ENCODE peak calls at places on chromosomes 11 and 22, in four cellular contexts. One of them, this sample, is unnamed.

GRCh38 chr11:85682330-85683305 is 3.4 kb downstream of the CCDC89 start:
- DNase-seq in cardiac fibroblast: peak; percentile 68
- DNase-seq in astrocyte of the spinal cord: peak; percentile 52
- DNase-seq in GM12864: no peak
- DNase-seq in this sample: no peak

GRCh38 chr22:26922804-26923203 is 265.4 kb downstream of the MIAT start:
- DNase-seq in cardiac fibroblast: no peak
- DNase-seq in astrocyte of the spinal cord: no peak
- DNase-seq in GM12864: no peak
- DNase-seq in this sample: no peak

GRCh38 chr11:73227571-73228211 is 9.6 kb downstream of the P2RY2 start:
- DNase-seq in cardiac fibroblast: no peak
- DNase-seq in astrocyte of the spinal cord: no peak
- DNase-seq in GM12864: no peak
- DNase-seq in this sample: no peak

GRCh38 chr22:22558071-22558971 is 744 bp downstream of the PRAME start:
- DNase-seq in cardiac fibroblast: no peak
- DNase-seq in astrocyte of the spinal cord: no peak
- DNase-seq in GM12864: no peak
- DNase-seq in this sample: no peak

GRCh38 chr22:39349967-39350802 is at the start of gene SYNGR1:
- DNase-seq in cardiac fibroblast: no peak
- DNase-seq in astrocyte of the spinal cord: no peak
- DNase-seq in GM12864: no peak
- DNase-seq in this sample: no peak

GRCh38 chr22:49486225-49486624 is 341.4 kb downstream of the BRD1 start:
- DNase-seq in cardiac fibroblast: no peak
- DNase-seq in astrocyte of the spinal cord: no peak
- DNase-seq in GM12864: no peak
- DNase-seq in this sample: no peak

GRCh38 chr11:118003021-118003423 is 16.8 kb downstream of the IL10RA start:
- DNase-seq in cardiac fibroblast: no peak
- DNase-seq in astrocyte of the spinal cord: no peak
- DNase-seq in GM12864: no peak
- DNase-seq in this sample: no peak

GRCh38 chr22:46863794-46864193 is 101.3 kb downstream of the TBC1D22A start:
- DNase-seq in cardiac fibroblast: no peak
- DNase-seq in astrocyte of the spinal cord: no peak
- DNase-seq in GM12864: no peak
- DNase-seq in this sample: no peak

GRCh38 chr22:32204211-32204855 is 540 bp downstream of the RFPL2 start:
- DNase-seq in cardiac fibroblast: no peak
- DNase-seq in astrocyte of the spinal cord: no peak
- DNase-seq in GM12864: no peak
- DNase-seq in this sample: no peak

GRCh38 chr11:81869337-81870065 is 864.2 kb downstream of the FAM181B start:
- DNase-seq in cardiac fibroblast: no peak
- DNase-seq in astrocyte of the spinal cord: peak; percentile 48
- DNase-seq in GM12864: peak; percentile 94
- DNase-seq in this sample: no peak

GRCh38 chr11:57155838-57156583 is 25.7 kb upstream of the LRRC55 start:
- DNase-seq in cardiac fibroblast: no peak
- DNase-seq in astrocyte of the spinal cord: no peak
- DNase-seq in GM12864: no peak
- DNase-seq in this sample: no peak

GRCh38 chr22:46064236-46064965 is 85.9 kb upstream of the PPARA start:
- DNase-seq in cardiac fibroblast: no peak
- DNase-seq in astrocyte of the spinal cord: no peak
- DNase-seq in GM12864: no peak
- DNase-seq in this sample: no peak

GRCh38 chr22:29226246-29226981 is 20.7 kb downstream of the EMID1 start:
- DNase-seq in cardiac fibroblast: no peak
- DNase-seq in astrocyte of the spinal cord: no peak
- DNase-seq in GM12864: no peak
- DNase-seq in this sample: no peak

GRCh38 chr11:44611687-44612437 is 46.4 kb downstream of the CD82 start:
- DNase-seq in cardiac fibroblast: no peak
- DNase-seq in astrocyte of the spinal cord: no peak
- DNase-seq in GM12864: peak; percentile 68
- DNase-seq in this sample: no peak

GRCh38 chr11:1523077-1523476 is 36.5 kb upstream of the MOB2 start:
- DNase-seq in cardiac fibroblast: no peak
- DNase-seq in astrocyte of the spinal cord: no peak
- DNase-seq in GM12864: no peak
- DNase-seq in this sample: no peak

GRCh38 chr22:46907578-46908215 is 145.2 kb downstream of the TBC1D22A start:
- DNase-seq in cardiac fibroblast: no peak
- DNase-seq in astrocyte of the spinal cord: no peak
- DNase-seq in GM12864: no peak
- DNase-seq in this sample: no peak

GRCh38 chr22:10727393-10727792 is 4800.6 kb upstream of the OR11H1 start:
- DNase-seq in cardiac fibroblast: no peak
- DNase-seq in astrocyte of the spinal cord: no peak
- DNase-seq in GM12864: no peak
- DNase-seq in this sample: no peak

GRCh38 chr22:25930710-25931353 is 188.8 kb downstream of the MYO18B start:
- DNase-seq in cardiac fibroblast: no peak
- DNase-seq in astrocyte of the spinal cord: no peak
- DNase-seq in GM12864: no peak
- DNase-seq in this sample: no peak

GRCh38 chr11:76629133-76629852 is 41.3 kb downstream of the LRRC32 start:
- DNase-seq in cardiac fibroblast: peak; percentile 95
- DNase-seq in astrocyte of the spinal cord: peak; percentile 14
- DNase-seq in GM12864: peak; percentile 48
- DNase-seq in this sample: no peak

GRCh38 chr11:27282141-27282590 is 80.8 kb downstream of the CCDC34 start:
- DNase-seq in cardiac fibroblast: peak; percentile 92
- DNase-seq in astrocyte of the spinal cord: peak; percentile 99
- DNase-seq in GM12864: no peak
- DNase-seq in this sample: peak; percentile 95

GRCh38 chr11:132595711-132596111 is 936.6 kb downstream of the OPCML start:
- DNase-seq in cardiac fibroblast: peak; percentile 11
- DNase-seq in astrocyte of the spinal cord: peak; percentile 21
- DNase-seq in GM12864: no peak
- DNase-seq in this sample: no peak

GRCh38 chr11:78991681-78992080 is 417.0 kb upstream of the NARS2 start:
- DNase-seq in cardiac fibroblast: no peak
- DNase-seq in astrocyte of the spinal cord: no peak
- DNase-seq in GM12864: no peak
- DNase-seq in this sample: no peak

GRCh38 chr11:95925011-95925410 is 1.1 kb upstream of the MTMR2 start:
- DNase-seq in cardiac fibroblast: peak; percentile 45
- DNase-seq in astrocyte of the spinal cord: peak; percentile 37
- DNase-seq in GM12864: no peak
- DNase-seq in this sample: no peak

GRCh38 chr11:95923441-95923729 is 522 bp downstream of the MTMR2 start:
- DNase-seq in cardiac fibroblast: peak; percentile 17
- DNase-seq in astrocyte of the spinal cord: peak; percentile 23
- DNase-seq in GM12864: no peak
- DNase-seq in this sample: no peak

GRCh38 chr11:95924414-95924760 is 480 bp upstream of the MTMR2 start:
- DNase-seq in cardiac fibroblast: peak; percentile 64
- DNase-seq in astrocyte of the spinal cord: peak; percentile 43
- DNase-seq in GM12864: no peak
- DNase-seq in this sample: no peak

GRCh38 chr11:95922536-95923440 is 1.1 kb downstream of the MTMR2 start:
- DNase-seq in cardiac fibroblast: peak; percentile 11
- DNase-seq in astrocyte of the spinal cord: peak; percentile 27
- DNase-seq in GM12864: no peak
- DNase-seq in this sample: no peak

GRCh38 chr11:95923730-95924413 is at the start of gene MTMR2:
- DNase-seq in cardiac fibroblast: peak; percentile 82
- DNase-seq in astrocyte of the spinal cord: peak; percentile 77
- DNase-seq in GM12864: peak; percentile 29
- DNase-seq in this sample: peak; percentile 42
- TF ChIP-seq CTCF in cardiac fibroblast: no peak
- TF ChIP-seq CTCF in astrocyte of the spinal cord: no peak
- TF ChIP-seq CTCF in GM12864: no peak
- TF ChIP-seq CTCF in this sample: no peak

DNA sequence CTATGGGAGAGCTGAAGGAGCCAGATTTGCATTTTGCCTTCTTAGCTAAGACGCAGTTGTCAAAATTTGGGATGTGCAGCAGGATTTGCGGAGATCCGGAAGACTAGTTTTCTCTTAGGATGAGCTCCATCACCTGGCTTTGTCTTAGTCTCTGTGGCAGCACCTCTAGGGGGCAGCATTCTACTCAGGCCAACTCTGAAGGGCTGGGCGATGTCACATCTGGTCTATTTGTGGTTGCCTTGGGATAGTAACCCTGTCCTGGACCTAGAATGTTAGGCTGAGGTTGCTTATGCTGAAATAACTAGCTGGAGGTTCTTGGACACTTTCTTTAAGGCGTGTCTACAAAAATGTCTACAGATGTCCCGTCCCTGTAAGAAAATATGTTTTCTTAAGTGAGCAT is 116.2 kb downstream of the FAT3 start:
- DNase-seq in cardiac fibroblast: peak; percentile 2
- DNase-seq in astrocyte of the spinal cord: peak; percentile 21
- DNase-seq in GM12864: peak; percentile 0
- DNase-seq in this sample: no peak
- TF ChIP-seq CTCF in cardiac fibroblast: peak; percentile 56
- TF ChIP-seq CTCF in astrocyte of the spinal cord: peak; percentile 58
- TF ChIP-seq CTCF in GM12864: peak; percentile 65
- TF ChIP-seq CTCF in this sample: peak; percentile 10

DNA sequence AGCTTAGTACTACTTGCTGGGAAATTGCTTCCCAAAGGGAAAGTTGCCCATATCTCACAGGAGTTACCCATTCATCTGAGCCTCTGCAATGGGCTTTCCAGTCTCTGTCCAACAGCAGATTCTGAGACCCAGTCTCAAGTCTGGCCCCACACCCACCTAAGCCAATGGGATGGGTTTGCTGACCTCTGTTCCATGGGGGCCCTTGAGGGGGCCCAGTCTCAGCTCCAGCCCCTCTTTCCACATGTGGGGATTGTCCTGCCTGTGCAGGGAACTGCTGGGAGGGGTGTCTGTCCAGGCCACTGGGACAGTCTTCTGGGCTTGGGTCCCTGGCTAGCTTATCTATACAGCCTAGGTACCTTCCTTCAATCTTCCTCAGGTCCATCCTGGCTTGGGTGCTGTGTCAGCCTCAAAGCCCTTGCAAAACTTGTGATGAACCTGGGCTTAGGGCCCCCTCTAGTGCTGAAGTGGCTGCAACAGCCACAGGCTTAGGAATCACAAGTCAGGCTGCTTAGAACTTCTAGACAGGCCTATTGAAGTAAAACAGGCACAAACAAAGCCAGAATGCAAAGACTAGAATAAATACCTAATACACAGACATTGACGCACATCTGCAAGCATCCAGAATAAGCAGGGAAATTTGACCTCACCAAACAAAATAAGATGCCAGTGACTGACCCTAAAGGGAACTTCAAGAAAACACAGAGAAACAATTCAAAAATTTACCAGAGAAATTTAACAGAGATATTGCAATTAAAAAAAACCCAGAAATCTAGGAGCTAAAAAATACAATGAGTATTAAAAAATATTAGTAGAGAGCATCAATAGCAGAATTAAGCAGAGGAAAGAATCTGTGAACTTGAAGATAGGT is 11.7 kb upstream of the PATL1 start:
- DNase-seq in cardiac fibroblast: peak; percentile 92
- DNase-seq in astrocyte of the spinal cord: peak; percentile 82
- DNase-seq in GM12864: peak; percentile 39
- DNase-seq in this sample: peak; percentile 37
- TF ChIP-seq CTCF in cardiac fibroblast: peak; percentile 87
- TF ChIP-seq CTCF in astrocyte of the spinal cord: peak; percentile 93
- TF ChIP-seq CTCF in GM12864: peak; percentile 77
- TF ChIP-seq CTCF in this sample: peak; percentile 91

GRCh38 chr11:394034-394857 is at the start of gene PKP3:
- DNase-seq in cardiac fibroblast: peak; percentile 50
- DNase-seq in astrocyte of the spinal cord: peak; percentile 48
- DNase-seq in GM12864: no peak
- DNase-seq in this sample: no peak

GRCh38 chr11:394858-395655 is 1.0 kb downstream of the PKP3 start:
- DNase-seq in cardiac fibroblast: no peak
- DNase-seq in astrocyte of the spinal cord: no peak
- DNase-seq in GM12864: no peak
- DNase-seq in this sample: no peak

GRCh38 chr11:395866-396265 is 1.9 kb downstream of the PKP3 start:
- DNase-seq in cardiac fibroblast: no peak
- DNase-seq in astrocyte of the spinal cord: no peak
- DNase-seq in GM12864: no peak
- DNase-seq in this sample: no peak

GRCh38 chr11:396948-397548 is 3.0 kb downstream of the PKP3 start:
- DNase-seq in cardiac fibroblast: peak; percentile 67
- DNase-seq in astrocyte of the spinal cord: peak; percentile 66
- DNase-seq in GM12864: no peak
- DNase-seq in this sample: peak; percentile 16

GRCh38 chr11:396511-396947 is 2.5 kb downstream of the PKP3 start:
- DNase-seq in cardiac fibroblast: peak; percentile 42
- DNase-seq in astrocyte of the spinal cord: no peak
- DNase-seq in GM12864: no peak
- DNase-seq in this sample: no peak
- TF ChIP-seq CTCF in cardiac fibroblast: peak; percentile 18
- TF ChIP-seq CTCF in astrocyte of the spinal cord: peak; percentile 45
- TF ChIP-seq CTCF in GM12864: peak; percentile 29
- TF ChIP-seq CTCF in this sample: peak; percentile 40

This sample was measured in AG09319.